ENCODE peak calls at places on chromosomes 6 and 20, in four cellular contexts. L is aorta, W is fibroblast of lung, O is left lung. X is an unnamed sample.

GRCh38 chr6:19463250-19463649 is 373.9 kb upstream of the ID4 start:
- DNase-seq in O (no peak), L (no peak), W (no peak), X (no peak)

GRCh38 chr20:13552061-13552460 is 86.7 kb downstream of the TASP1 start:
- DNase-seq in W (peak; percentile 18), L (no peak), O (no peak), X (peak; percentile 54)

GRCh38 chr20:47319517-47320252 is 36.8 kb downstream of the ZMYND8 start:
- DNase-seq in W (peak; percentile 87), L (peak; percentile 63), O (peak; percentile 72), X (peak; percentile 73)

GRCh38 chr6:7909323-7910276 is 988 bp downstream of the TXNDC5 start:
- DNase-seq in O (peak; percentile 92), L (peak; percentile 74), W (peak; percentile 48), X (peak; percentile 85)

GRCh38 chr6:2738373-2738979 is 12.2 kb downstream of the MYLK4 start:
- DNase-seq in W (peak; percentile 47), L (no peak), O (no peak), X (peak; percentile 71)

GRCh38 chr6:35737413-35738211 is 780 bp downstream of the ARMC12 start:
- DNase-seq in W (peak; percentile 71), L (no peak), O (no peak), X (peak; percentile 86)

GRCh38 chr6:90860822-90861601 is 274.1 kb upstream of the MAP3K7 start:
- DNase-seq in L (no peak), W (no peak), O (no peak), X (peak; percentile 18)

GRCh38 chr20:7399575-7399974 is 540.7 kb downstream of the HAO1 start:
- DNase-seq in L (no peak), W (no peak), O (no peak), X (no peak)

GRCh38 chr6:132143258-132143657 is 192.1 kb upstream of the CCN2 start:
- DNase-seq in O (no peak), L (no peak), W (no peak), X (no peak)

GRCh38 chr20:2692036-2692885 is at the start of gene EBF4:
- DNase-seq in W (peak; percentile 13), L (peak; percentile 57), O (peak; percentile 80), X (peak; percentile 13)

GRCh38 chr20:51303731-51304670 is 238.5 kb downstream of the NFATC2 start:
- DNase-seq in L (no peak), O (no peak), W (no peak), X (no peak)

GRCh38 chr6:14255916-14256315 is 138.3 kb downstream of the CD83 start:
- DNase-seq in W (no peak), O (no peak), L (no peak), X (no peak)

GRCh38 chr20:17226410-17227198 is at the start of gene PCSK2:
- DNase-seq in W (peak; percentile 55), O (peak; percentile 78), L (peak; percentile 41), X (peak; percentile 67)

GRCh38 chr6:112179631-112180030 is 74.7 kb downstream of the LAMA4 start:
- DNase-seq in L (no peak), O (no peak), W (peak; percentile 32), X (peak; percentile 47)

GRCh38 chr6:15090145-15090579 is 155.7 kb upstream of the JARID2 start:
- DNase-seq in O (no peak), W (no peak), L (no peak), X (peak; percentile 22)

GRCh38 chr20:53847118-53847842 is 223.1 kb downstream of the BCAS1 start:
- DNase-seq in O (no peak), W (no peak), L (no peak), X (no peak)

GRCh38 chr20:11267131-11267761 is 593.4 kb upstream of the JAG1 start:
- DNase-seq in O (no peak), L (peak; percentile 51), W (peak; percentile 98), X (peak; percentile 96)

GRCh38 chr6:14787274-14787673 is 458.6 kb upstream of the JARID2 start:
- DNase-seq in W (no peak), O (no peak), L (no peak), X (no peak)

GRCh38 chr6:34696739-34697543 is at the start of gene ILRUN:
- DNase-seq in W (peak; percentile 92), L (peak; percentile 98), O (peak; percentile 99), X (peak; percentile 98)

GRCh38 chr6:135830452-135830851 is 21.0 kb upstream of the PDE7B start:
- DNase-seq in W (peak; percentile 65), L (no peak), O (no peak), X (peak; percentile 26)

GRCh38 chr6:167005350-167006159 is 6.4 kb downstream of the CEP43 start:
- DNase-seq in L (no peak), O (no peak), W (peak; percentile 10), X (no peak)

GRCh38 chr6:139378226-139378625 is 3.8 kb upstream of the CITED2 start:
- DNase-seq in L (no peak), W (no peak), O (no peak), X (no peak)

GRCh38 chr20:60057866-60058807 is 99.9 kb downstream of the CDH26 start:
- DNase-seq in O (peak; percentile 88), W (peak; percentile 72), L (peak; percentile 74), X (no peak)

GRCh38 chr6:33589723-33590530 is 9.9 kb upstream of the BAK1 start:
- DNase-seq in L (peak; percentile 62), W (peak; percentile 91), O (peak; percentile 87), X (peak; percentile 97)

GRCh38 chr6:142881771-142882170 is 63.2 kb downstream of the HIVEP2 start:
- DNase-seq in L (no peak), O (no peak), W (no peak), X (peak; percentile 64)

GRCh38 chr6:97665410-97665809 is 382.4 kb upstream of the MMS22L start:
- DNase-seq in O (no peak), L (no peak), W (no peak), X (no peak)

GRCh38 chr20:43751167-43752050 is 24.6 kb upstream of the GTSF1L start:
- DNase-seq in L (no peak), O (no peak), W (peak; percentile 93), X (peak; percentile 90)

GRCh38 chr6:166277892-166278578 is 30.2 kb downstream of the PRR18 start:
- DNase-seq in L (no peak), W (no peak), O (no peak), X (no peak)

GRCh38 chr6:53241936-53242335 is 93.3 kb upstream of the GCM1 start:
- DNase-seq in O (peak; percentile 68), W (no peak), L (peak; percentile 57), X (no peak)

GRCh38 chr6:142301421-142302391 is at the start of gene ADGRG6:
- DNase-seq in O (peak; percentile 90), L (peak; percentile 59), W (peak; percentile 47), X (peak; percentile 54)

GRCh38 chr20:11469795-11470495 is 447.7 kb upstream of the BTBD3 start:
- DNase-seq in O (no peak), W (no peak), L (no peak), X (no peak)

DNA sequence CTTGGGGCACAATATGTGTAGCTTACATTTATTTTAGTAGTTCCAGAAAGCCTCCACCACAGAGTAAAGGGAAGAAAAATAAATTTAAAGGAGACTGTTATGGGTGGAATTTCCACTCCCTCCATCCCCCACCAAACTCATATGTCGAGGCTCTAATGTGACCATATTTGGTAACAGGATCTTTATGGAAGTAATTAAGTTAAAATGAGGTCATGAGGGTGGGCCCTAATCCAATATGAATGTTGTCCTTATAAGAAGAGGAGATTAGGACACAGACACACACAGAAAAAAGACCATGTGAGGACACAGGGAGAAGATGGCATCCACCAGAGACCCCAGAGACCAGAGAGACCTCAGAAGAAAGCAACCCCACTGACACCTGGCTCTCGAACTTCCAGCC is 189.7 kb downstream of the EDN1 start:
- DNase-seq in L (no peak), W (peak; percentile 66), O (no peak), X (peak; percentile 23)
- H3K4me1 ChIP-seq in L (peaks cover 5% of the 10 kb centered on the region), W (peaks cover 4% of the 10 kb centered on the region), O (no peaks in the 10 kb centered on the region), X (peaks cover 21% of the 10 kb centered on the region)

GRCh38 chr20:839015-839414 is 5.5 kb downstream of the FAM110A start:
- DNase-seq in O (no peak), L (no peak), W (no peak), X (no peak)
- H3K4me1 ChIP-seq in O (peaks cover 18% of the 10 kb centered on the region), L (no peaks in the 10 kb centered on the region), W (peaks cover 2% of the 10 kb centered on the region), X (peaks cover 5% of the 10 kb centered on the region)

DNA sequence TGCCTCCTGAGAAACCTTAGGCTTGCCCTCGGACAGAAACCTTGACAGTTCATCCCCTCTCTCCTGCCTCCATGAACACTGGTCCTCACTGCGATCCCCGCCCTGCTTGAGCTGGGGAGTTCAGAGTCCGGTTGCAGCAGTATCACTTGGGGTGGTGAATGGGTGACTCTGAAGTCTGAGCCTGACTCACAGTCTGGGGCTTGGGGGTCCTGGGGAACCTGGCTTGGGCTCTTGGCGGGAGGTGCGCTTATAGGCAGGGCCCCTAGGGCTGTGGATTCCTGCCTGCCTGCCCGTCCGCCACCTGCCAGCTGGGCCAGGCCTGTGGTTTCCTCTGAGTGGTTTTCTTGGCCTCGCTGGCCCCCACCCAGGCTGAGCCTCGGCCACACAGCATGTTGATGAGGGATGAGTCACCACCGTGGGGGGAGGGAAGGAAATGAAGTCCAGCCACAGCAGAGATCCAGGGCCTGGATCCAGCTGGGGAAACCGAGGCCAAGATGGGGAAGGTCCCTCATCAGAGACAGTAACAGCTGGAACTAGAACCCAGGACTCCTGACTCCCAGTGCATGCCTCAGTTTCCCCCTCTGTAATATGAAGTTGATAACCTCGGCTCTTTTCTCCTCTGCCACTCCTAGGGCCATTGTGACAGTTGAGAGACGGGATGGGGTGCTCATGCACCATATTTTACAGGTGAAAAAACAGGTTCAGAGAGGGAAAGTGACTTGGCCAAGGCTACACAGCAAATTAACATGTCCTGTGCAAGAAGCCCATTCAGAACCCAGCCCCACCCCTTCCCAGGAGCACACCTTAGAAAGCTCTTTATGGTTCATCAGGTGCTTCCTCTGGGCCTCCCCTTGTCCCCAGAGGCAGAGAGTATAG is 9.2 kb downstream of the FOXS1 start:
- DNase-seq in O (peak; percentile 92), L (peak; percentile 95), W (peak; percentile 95), X (peak; percentile 97)
- H3K4me1 ChIP-seq in O (peaks cover 28% of the 10 kb centered on the region), L (no peaks in the 10 kb centered on the region), W (peaks cover 36% of the 10 kb centered on the region), X (peaks cover 31% of the 10 kb centered on the region)

GRCh38 chr20:33649201-33649631 is 12.9 kb upstream of the C20orf144 start:
- DNase-seq in O (peak; percentile 84), L (peak; percentile 52), W (no peak), X (peak; percentile 54)

GRCh38 chr20:33646191-33646590 is 15.9 kb upstream of the C20orf144 start:
- DNase-seq in L (no peak), O (peak; percentile 21), W (no peak), X (no peak)

GRCh38 chr20:33645421-33645820 is 16.7 kb upstream of the C20orf144 start:
- DNase-seq in O (no peak), W (no peak), L (no peak), X (no peak)

GRCh38 chr20:33648396-33649004 is 13.6 kb upstream of the C20orf144 start:
- DNase-seq in O (peak; percentile 69), L (no peak), W (peak; percentile 17), X (peak; percentile 58)

DNA sequence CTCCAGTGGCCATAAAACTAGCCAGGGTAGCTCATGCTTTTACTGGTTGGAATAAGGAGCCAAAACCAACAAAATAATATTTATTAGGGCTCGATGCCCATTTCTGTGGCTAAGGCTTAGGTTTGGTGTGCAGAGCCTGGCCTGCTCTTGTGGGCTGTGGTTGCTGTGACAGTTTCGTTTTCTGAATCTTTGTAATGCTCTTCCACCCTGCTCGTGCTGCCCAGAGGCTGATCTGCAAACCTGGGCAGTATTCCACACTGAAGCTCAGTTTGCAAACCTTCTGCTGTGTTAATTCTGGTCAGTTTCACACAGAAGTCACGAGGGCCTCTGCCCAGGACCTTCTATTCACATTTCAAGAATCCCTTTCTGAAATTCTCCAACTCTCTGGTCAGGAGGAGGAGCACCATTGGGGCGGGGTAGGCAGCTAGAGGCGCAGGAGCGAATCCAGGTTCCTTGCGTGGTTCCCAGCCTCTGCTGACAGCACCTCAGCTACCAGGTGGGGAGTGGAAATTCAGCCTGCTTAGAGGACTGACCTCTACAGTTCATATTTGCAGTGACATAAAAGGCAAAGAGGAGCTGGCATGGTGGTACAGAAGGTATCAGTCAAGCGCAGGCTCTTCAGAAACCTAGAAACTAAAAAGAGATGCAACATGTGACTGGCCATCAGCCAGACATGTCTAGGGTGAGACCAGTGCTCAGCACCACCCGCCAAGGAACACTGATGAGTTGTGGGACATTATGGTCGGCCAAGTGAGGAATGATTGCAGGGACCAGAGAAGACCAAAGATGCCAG is 14.3 kb upstream of the C20orf144 start:
- DNase-seq in L (peak; percentile 62), W (peak; percentile 89), O (peak; percentile 20), X (peak; percentile 72)
- H3K4me1 ChIP-seq in L (peaks cover 4% of the 10 kb centered on the region), W (peaks cover 2% of the 10 kb centered on the region), O (peaks cover 6% of the 10 kb centered on the region), X (peaks cover 18% of the 10 kb centered on the region)

X was measured in GM23248.